ENCODE peak calls at places on chromosome 18, in nine cellular contexts. O, A, M, H, Q, G, W, F and P are unnamed samples.

GRCh38 chr18:70058916-70059315 is 111.2 kb upstream of the CD226 start:
- DNase-seq in O (no peak), A (no peak), M (no peak), H (no peak), Q (no peak), G (no peak), W (no peak), F (no peak), P (no peak)

GRCh38 chr18:57803119-57803969 is at the start of gene ATP8B1:
- DNase-seq in O (peak; percentile 84), A (no peak), M (no peak), H (no peak), Q (no peak), G (peak; percentile 7), W (peak; percentile 77), F (peak; percentile 87), P (peak; percentile 84)

GRCh38 chr18:28690836-28691835 is 514.2 kb upstream of the CDH2 start:
- DNase-seq in O (no peak), A (no peak), M (peak; percentile 26), H (no peak), Q (no peak), G (no peak), W (no peak), F (no peak), P (no peak)

GRCh38 chr18:77208969-77209368 is 40.7 kb upstream of the GALR1 start:
- DNase-seq in O (peak; percentile 46), A (no peak), M (no peak), H (no peak), Q (no peak), G (no peak), W (peak; percentile 12), F (peak; percentile 17), P (peak; percentile 59)

GRCh38 chr18:10120622-10121021 is 206.8 kb downstream of the VAPA start:
- DNase-seq in O (no peak), A (no peak), M (no peak), H (no peak), Q (no peak), G (no peak), W (no peak), F (no peak), P (no peak)

GRCh38 chr18:49747876-49748275 is 65.5 kb downstream of the ACAA2 start:
- DNase-seq in O (no peak), A (peak; percentile 91), M (no peak), H (no peak), Q (no peak), G (no peak), W (no peak), F (no peak), P (no peak)

GRCh38 chr18:48932822-48933510 is 17.8 kb downstream of the SMAD7 start:
- DNase-seq in O (no peak), A (no peak), M (no peak), H (no peak), Q (no peak), G (no peak), W (no peak), F (no peak), P (no peak)

GRCh38 chr18:39773656-39774055 is 2181.4 kb upstream of the PIK3C3 start:
- DNase-seq in O (no peak), A (no peak), M (no peak), H (no peak), Q (no peak), G (no peak), W (no peak), F (no peak), P (no peak)

GRCh38 chr18:12820526-12820925 is 63.5 kb downstream of the PTPN2 start:
- DNase-seq in O (no peak), A (no peak), M (no peak), H (no peak), Q (no peak), G (no peak), W (no peak), F (no peak), P (no peak)

GRCh38 chr18:34595673-34596072 is 114.4 kb upstream of the DTNA start:
- DNase-seq in O (no peak), A (no peak), M (no peak), H (no peak), Q (no peak), G (no peak), W (peak; percentile 22), F (no peak), P (peak; percentile 55)

GRCh38 chr18:59033361-59033760 is 106.3 kb upstream of the SEC11C start:
- DNase-seq in O (no peak), A (no peak), M (no peak), H (no peak), Q (no peak), G (no peak), W (no peak), F (no peak), P (no peak)

GRCh38 chr18:58004317-58004716 is 39.7 kb upstream of the NEDD4L start:
- DNase-seq in O (no peak), A (no peak), M (no peak), H (no peak), Q (no peak), G (no peak), W (peak; percentile 64), F (no peak), P (no peak)

GRCh38 chr18:22563098-22563707 is 145.5 kb upstream of the CTAGE1 start:
- DNase-seq in O (peak; percentile 50), A (peak; percentile 32), M (peak; percentile 94), H (no peak), Q (no peak), G (no peak), W (peak; percentile 90), F (peak; percentile 21), P (peak; percentile 57)

GRCh38 chr18:48607049-48607984 is 68.5 kb downstream of the CTIF start:
- DNase-seq in O (peak; percentile 51), A (no peak), M (no peak), H (no peak), Q (no peak), G (no peak), W (peak; percentile 92), F (no peak), P (no peak)

GRCh38 chr18:62460851-62461300 is 61.9 kb upstream of the ZCCHC2 start:
- DNase-seq in O (no peak), A (no peak), M (no peak), H (no peak), Q (no peak), G (no peak), W (peak; percentile 6), F (no peak), P (peak; percentile 84)

GRCh38 chr18:47595816-47596501 is 334.5 kb downstream of the SMAD2 start:
- DNase-seq in O (no peak), A (no peak), M (no peak), H (no peak), Q (no peak), G (no peak), W (no peak), F (no peak), P (peak; percentile 24)

GRCh38 chr18:3985030-3985429 is 470.1 kb downstream of the DLGAP1 start:
- DNase-seq in O (no peak), A (no peak), M (no peak), H (no peak), Q (no peak), G (no peak), W (no peak), F (no peak), P (no peak)

GRCh38 chr18:77248873-77249582 is 620 bp upstream of the GALR1 start:
- DNase-seq in O (no peak), A (no peak), M (no peak), H (no peak), Q (no peak), G (no peak), W (no peak), F (no peak), P (no peak)

GRCh38 chr18:47191956-47192355 is 15.8 kb upstream of the IER3IP1 start:
- DNase-seq in O (no peak), A (no peak), M (peak; percentile 29), H (no peak), Q (no peak), G (no peak), W (peak; percentile 15), F (no peak), P (no peak)

GRCh38 chr18:76557026-76557575 is 62.1 kb upstream of the ZNF516 start:
- DNase-seq in O (no peak), A (no peak), M (no peak), H (no peak), Q (no peak), G (no peak), W (no peak), F (no peak), P (no peak)

GRCh38 chr18:9782073-9782857 is 74.2 kb downstream of the RAB31 start:
- DNase-seq in O (no peak), A (no peak), M (no peak), H (no peak), Q (no peak), G (no peak), W (peak; percentile 98), F (no peak), P (no peak)

GRCh38 chr18:72543362-72544055 is 633 bp downstream of the CBLN2 start:
- DNase-seq in O (no peak), A (no peak), M (no peak), H (no peak), Q (no peak), G (no peak), W (no peak), F (no peak), P (no peak)

GRCh38 chr18:37543321-37543720 is 22.3 kb downstream of the CELF4 start:
- DNase-seq in O (no peak), A (no peak), M (no peak), H (no peak), Q (no peak), G (no peak), W (no peak), F (no peak), P (no peak)

GRCh38 chr18:36315736-36316135 is 18.2 kb downstream of the FHOD3 start:
- DNase-seq in O (no peak), A (peak; percentile 35), M (no peak), H (no peak), Q (no peak), G (no peak), W (peak; percentile 66), F (no peak), P (peak; percentile 71)

GRCh38 chr18:30177056-30177455 is 865.5 kb downstream of the DSC3 start:
- DNase-seq in O (no peak), A (no peak), M (no peak), H (no peak), Q (no peak), G (no peak), W (peak; percentile 20), F (no peak), P (no peak)

GRCh38 chr18:11105463-11105862 is 43.9 kb downstream of the PIEZO2 start:
- DNase-seq in O (no peak), A (no peak), M (no peak), H (no peak), Q (no peak), G (no peak), W (no peak), F (no peak), P (no peak)

GRCh38 chr18:30487962-30488361 is 554.6 kb downstream of the DSC3 start:
- DNase-seq in O (no peak), A (no peak), M (no peak), H (no peak), Q (no peak), G (no peak), W (no peak), F (no peak), P (no peak)

GRCh38 chr18:32378705-32379104 is 92.0 kb downstream of the GAREM1 start:
- DNase-seq in O (no peak), A (peak; percentile 72), M (no peak), H (no peak), Q (no peak), G (no peak), W (no peak), F (peak; percentile 94), P (peak; percentile 67)

GRCh38 chr18:1663879-1664705 is 759.4 kb downstream of the ADCYAP1 start:
- DNase-seq in O (peak; percentile 33), A (peak; percentile 10), M (no peak), H (no peak), Q (no peak), G (no peak), W (peak; percentile 22), F (peak; percentile 6), P (peak; percentile 33)

GRCh38 chr18:79604913-79605235 is 74.7 kb upstream of the CTDP1 start:
- DNase-seq in O (no peak), A (no peak), M (no peak), H (no peak), Q (no peak), G (no peak), W (no peak), F (no peak), P (no peak)